ENCODE peak calls at places on chromosomes 13 and 19, in four cellular contexts. Z is SK-N-SH, Y is K562, W is HCT116. M is an unnamed sample.

GRCh38 chr13:72839831-72840426 is 58.0 kb downstream of the PIBF1 start:
- DNase-seq in Z (peak; percentile 56), Y (peak; percentile 22), W (peak; percentile 47), M (peak; percentile 22)

GRCh38 chr13:26950968-26951367 is 190.4 kb upstream of the GPR12 start:
- DNase-seq in Z (no peak), Y (no peak), W (no peak), M (no peak)

GRCh38 chr19:54106716-54107115 is 4.1 kb downstream of the NDUFA3 start:
- DNase-seq in Z (no peak), Y (peak; percentile 4), W (no peak), M (no peak)

GRCh38 chr19:48614436-48615144 is at the start of gene FAM83E:
- DNase-seq in Z (no peak), Y (peak; percentile 61), W (no peak), M (no peak)

GRCh38 chr19:15263361-15263985 is 31.2 kb upstream of the EPHX3 start:
- DNase-seq in Z (no peak), Y (no peak), W (no peak), M (no peak)

GRCh38 chr19:15323496-15324235 is 8.7 kb downstream of the BRD4 start:
- DNase-seq in Z (no peak), Y (peak; percentile 42), W (no peak), M (no peak)

GRCh38 chr19:36547001-36547732 is 19.1 kb upstream of the ZNF260 start:
- DNase-seq in Z (no peak), Y (no peak), W (no peak), M (no peak)

GRCh38 chr13:24668955-24669354 is 11.3 kb upstream of the ATP12A start:
- DNase-seq in Z (no peak), Y (no peak), W (no peak), M (no peak)

GRCh38 chr13:53250272-53250875 is 221.8 kb downstream of the OLFM4 start:
- DNase-seq in Z (peak; percentile 57), Y (peak; percentile 46), W (peak; percentile 56), M (peak; percentile 28)

GRCh38 chr13:40271931-40272775 is 394.3 kb downstream of the FOXO1 start:
- DNase-seq in Z (no peak), Y (no peak), W (no peak), M (no peak)

GRCh38 chr19:38707512-38708114 is 36.7 kb downstream of the CAPN12 start:
- DNase-seq in Z (no peak), Y (no peak), W (no peak), M (no peak)

GRCh38 chr19:3687774-3688706 is 12.2 kb downstream of the PIP5K1C start:
- DNase-seq in Z (no peak), Y (no peak), W (no peak), M (no peak)

GRCh38 chr13:34357435-34358232 is 539.7 kb downstream of the RFC3 start:
- DNase-seq in Z (no peak), Y (no peak), W (no peak), M (peak; percentile 18)

GRCh38 chr19:16203256-16204004 is 5.7 kb downstream of the AP1M1 start:
- DNase-seq in Z (no peak), Y (no peak), W (no peak), M (no peak)

GRCh38 chr13:80312967-80313366 is 28.0 kb downstream of the SPRY2 start:
- DNase-seq in Z (no peak), Y (no peak), W (no peak), M (no peak)

GRCh38 chr13:114027046-114027760 is 53.3 kb upstream of the C13orf46 start:
- DNase-seq in Z (no peak), Y (no peak), W (no peak), M (no peak)

GRCh38 chr13:28716511-28716910 is 2.3 kb downstream of the SLC46A3 start:
- DNase-seq in Z (no peak), Y (no peak), W (peak; percentile 35), M (peak; percentile 54)

GRCh38 chr19:1489463-1489971 is 633 bp downstream of the PCSK4 start:
- DNase-seq in Z (peak; percentile 25), Y (no peak), W (no peak), M (no peak)
- H3K27ac ChIP-seq in Z (no peak overlapping the region), Y (peak overlapping the region; percentile 94), W (peak overlapping the region; percentile 78), M (peak overlapping the region; percentile 79)

DNA sequence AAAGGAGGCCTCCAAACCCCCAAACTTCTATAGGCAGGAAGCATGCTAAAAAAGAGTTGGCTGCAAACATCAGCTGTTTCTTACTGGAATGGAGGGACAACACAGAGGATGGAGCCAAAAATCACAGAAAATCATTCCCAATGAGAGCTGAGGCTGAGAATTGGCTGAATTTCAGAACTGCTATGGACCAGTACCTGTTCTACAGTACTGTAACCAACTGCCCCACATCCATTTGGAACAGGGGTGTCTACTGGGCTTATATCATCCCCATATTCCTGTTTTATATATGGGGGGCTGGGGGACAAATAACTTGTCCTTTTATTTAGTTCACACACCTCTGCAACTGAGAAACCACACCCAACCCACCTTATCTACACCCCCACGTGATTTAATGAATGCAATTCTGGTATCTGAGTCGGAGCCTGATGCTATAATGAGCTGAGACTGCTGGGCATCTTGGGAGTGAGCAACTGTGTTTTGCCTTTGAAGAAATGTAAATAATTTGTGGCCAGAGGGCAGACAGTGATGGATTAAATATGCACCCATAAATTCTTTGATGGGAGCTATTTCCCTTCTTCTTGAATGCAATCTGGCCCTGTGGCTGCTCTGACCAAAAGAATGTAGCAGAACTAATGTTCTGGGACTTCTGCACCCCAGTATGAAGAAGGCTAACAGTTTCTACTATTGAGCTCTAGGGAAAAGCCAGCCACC is 82.6 kb downstream of the TBC1D4 start:
- DNase-seq in Z (no peak), Y (no peak), W (no peak), M (no peak)
- H3K4me1 ChIP-seq in Z (peaks cover 4% of the 10 kb centered on the region), Y (no peaks in the 10 kb centered on the region), W (no peaks in the 10 kb centered on the region), M (no peaks in the 10 kb centered on the region)

GRCh38 chr13:20159646-20160345 is 1.1 kb downstream of the GJA3 start:
- DNase-seq in Z (no peak), Y (no peak), W (no peak), M (peak; percentile 18)
- TF ChIP-seq SIN3A in Z (no peak), Y (no peak), W (no peak), M (no peak)

GRCh38 chr13:50761406-50761805 is 82.1 kb downstream of the DLEU7 start:
- DNase-seq in Z (no peak), Y (no peak), W (no peak), M (no peak)

GRCh38 chr13:50757021-50757420 is 86.5 kb downstream of the DLEU7 start:
- DNase-seq in Z (no peak), Y (no peak), W (no peak), M (no peak)

GRCh38 chr13:50762969-50763568 is 80.4 kb downstream of the DLEU7 start:
- DNase-seq in Z (no peak), Y (no peak), W (no peak), M (no peak)

GRCh38 chr13:50766043-50766442 is 77.4 kb downstream of the DLEU7 start:
- DNase-seq in Z (no peak), Y (no peak), W (no peak), M (no peak)

GRCh38 chr13:50760751-50761150 is 82.7 kb downstream of the DLEU7 start:
- DNase-seq in Z (no peak), Y (no peak), W (no peak), M (no peak)
- H3K27ac ChIP-seq in Z (no peak overlapping the region), Y (no peak overlapping the region), W (no peak overlapping the region), M (no peak overlapping the region)

GRCh38 chr13:48236528-48237353 is 3.7 kb downstream of the ITM2B start:
- DNase-seq in Z (no peak), Y (no peak), W (no peak), M (no peak)
- H3K4me1 ChIP-seq in Z (peaks cover 22% of the 10 kb centered on the region), Y (peaks cover 15% of the 10 kb centered on the region), W (peaks cover 9% of the 10 kb centered on the region), M (peaks cover 26% of the 10 kb centered on the region)

GRCh38 chr19:40445637-40445944 is 1.5 kb upstream of the SERTAD3 start:
- DNase-seq in Z (no peak), Y (no peak), W (no peak), M (no peak)

GRCh38 chr19:40443930-40444180 is 280 bp downstream of the SERTAD3 start:
- DNase-seq in Z (no peak), Y (no peak), W (no peak), M (no peak)

GRCh38 chr19:40445006-40445312 is 824 bp upstream of the SERTAD3 start:
- DNase-seq in Z (no peak), Y (no peak), W (no peak), M (no peak)

GRCh38 chr19:40444181-40445005 is at the start of gene SERTAD3:
- DNase-seq in Z (peak; percentile 96), Y (peak; percentile 96), W (peak; percentile 85), M (no peak)

GRCh38 chr19:40445945-40446784 is 2.0 kb upstream of the SERTAD3 start:
- DNase-seq in Z (no peak), Y (peak; percentile 57), W (no peak), M (no peak)
- TF ChIP-seq SIN3A in Z (no peak), Y (no peak), W (no peak), M (no peak)

GRCh38 chr13:37868691-37869505 is 674 bp downstream of the TRPC4 start:
- DNase-seq in Z (no peak), Y (no peak), W (no peak), M (no peak)

GRCh38 chr13:37870895-37871550 is 1.5 kb upstream of the TRPC4 start:
- DNase-seq in Z (no peak), Y (no peak), W (no peak), M (no peak)

GRCh38 chr13:37870489-37870845 is 895 bp upstream of the TRPC4 start:
- DNase-seq in Z (no peak), Y (no peak), W (no peak), M (no peak)

GRCh38 chr13:37869506-37869755 is 141 bp downstream of the TRPC4 start:
- DNase-seq in Z (no peak), Y (no peak), W (no peak), M (no peak)

GRCh38 chr13:37869756-37870488 is at the start of gene TRPC4:
- DNase-seq in Z (peak; percentile 33), Y (peak; percentile 12), W (no peak), M (no peak)
- H3K27ac ChIP-seq in Z (no peak within 1 kb of the TSS), Y (no peak within 1 kb of the TSS), W (no peak within 1 kb of the TSS), M (no peak within 1 kb of the TSS)

GRCh38 chr19:30448386-30449130 is 76.4 kb downstream of the ZNF536 start:
- DNase-seq in Z (no peak), Y (no peak), W (no peak), M (no peak)

GRCh38 chr19:30445385-30445784 is 73.2 kb downstream of the ZNF536 start:
- DNase-seq in Z (no peak), Y (no peak), W (no peak), M (no peak)

GRCh38 chr19:30449191-30449590 is 77.0 kb downstream of the ZNF536 start:
- DNase-seq in Z (no peak), Y (no peak), W (no peak), M (no peak)

GRCh38 chr19:30446844-30447243 is 74.7 kb downstream of the ZNF536 start:
- DNase-seq in Z (no peak), Y (no peak), W (no peak), M (no peak)

DNA sequence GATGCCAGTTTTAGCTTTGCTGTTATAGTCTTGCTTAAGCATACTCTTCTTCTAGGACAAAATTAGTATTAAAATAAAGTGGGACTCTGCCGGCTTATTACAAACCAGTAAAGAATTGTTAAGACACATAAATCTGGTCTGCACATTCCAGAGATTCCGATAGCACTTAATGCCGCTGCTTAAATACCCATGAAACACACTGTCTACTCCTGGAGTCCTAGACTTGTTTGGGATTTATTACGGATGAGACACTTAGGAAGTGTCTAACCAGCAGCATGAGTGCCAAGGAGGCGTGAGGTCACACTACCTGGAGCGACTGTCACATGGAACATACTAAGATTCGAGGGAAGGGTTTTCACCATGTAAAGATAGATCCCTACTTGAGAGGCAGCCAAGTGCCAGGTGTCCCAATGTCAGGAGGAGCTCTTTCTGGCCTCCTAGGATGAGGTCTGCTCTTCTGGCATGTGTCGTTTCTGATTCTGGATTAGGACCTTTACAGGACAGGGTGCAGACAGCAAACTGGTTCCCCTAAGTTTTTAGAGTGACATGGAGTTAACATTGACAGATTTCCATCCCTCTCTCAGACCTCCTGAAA is 75.2 kb downstream of the ZNF536 start:
- DNase-seq in Z (no peak), Y (no peak), W (no peak), M (no peak)
- H3K4me1 ChIP-seq in Z (peaks cover 16% of the 10 kb centered on the region), Y (no peaks in the 10 kb centered on the region), W (no peaks in the 10 kb centered on the region), M (no peaks in the 10 kb centered on the region)

M was measured in Panc1.